ENCODE peak calls at places on chromosomes 5 and 9, in seven cellular contexts. F is SJSA1, I is adrenal gland, C is pancreas, O is cardiac muscle cell, K is neural progenitor cell, T is lung. Y is an unnamed sample.

GRCh38 chr5:146390469-146390868 is 51.8 kb downstream of the POU4F3 start:
- DNase-seq in F (no peak), I (no peak), C (no peak), O (no peak), K (peak; percentile 60), T (no peak), Y (no peak)

GRCh38 chr9:127132921-127133647 is 10.6 kb upstream of the ANGPTL2 start:
- DNase-seq in F (peak; percentile 62), I (peak; percentile 16), C (no peak), O (no peak), K (peak; percentile 65), T (no peak), Y (no peak)

GRCh38 chr9:88433583-88434240 is 45.5 kb downstream of the SPIN1 start:
- DNase-seq in F (no peak), I (no peak), C (no peak), O (peak; percentile 7), K (no peak), T (no peak), Y (peak; percentile 49)

GRCh38 chr5:58114324-58114723 is 345.6 kb downstream of the PLK2 start:
- DNase-seq in F (no peak), I (no peak), C (no peak), O (peak; percentile 32), K (no peak), T (no peak), Y (no peak)

GRCh38 chr9:71604197-71605063 is 163.9 kb downstream of the CEMIP2 start:
- DNase-seq in F (peak; percentile 70), I (peak; percentile 83), C (peak; percentile 83), O (peak; percentile 83), K (peak; percentile 87), T (peak; percentile 78), Y (peak; percentile 71)

GRCh38 chr9:128494108-128494742 is 10.3 kb upstream of the GLE1 start:
- DNase-seq in F (no peak), I (peak; percentile 72), C (peak; percentile 80), O (peak; percentile 63), K (no peak), T (peak; percentile 40), Y (peak; percentile 26)

GRCh38 chr5:119852140-119852539 is 222.8 kb downstream of the FAM170A start:
- DNase-seq in F (no peak), I (no peak), C (no peak), O (no peak), K (no peak), T (no peak), Y (no peak)

GRCh38 chr5:40428129-40428528 is 251.6 kb upstream of the PTGER4 start:
- DNase-seq in F (no peak), I (no peak), C (no peak), O (peak; percentile 76), K (no peak), T (no peak), Y (peak; percentile 74)

GRCh38 chr9:28031521-28032177 is 458.4 kb upstream of the C9orf72 start:
- DNase-seq in F (no peak), I (no peak), C (no peak), O (no peak), K (peak; percentile 80), T (no peak), Y (no peak)

GRCh38 chr5:135833961-135834638 is 363 bp upstream of the SLC25A48 start:
- DNase-seq in F (peak; percentile 29), I (no peak), C (no peak), O (no peak), K (no peak), T (no peak), Y (no peak)

GRCh38 chr5:120958877-120959485 is 494.9 kb downstream of the PRR16 start:
- DNase-seq in F (no peak), I (no peak), C (no peak), O (no peak), K (no peak), T (no peak), Y (no peak)

GRCh38 chr5:35360671-35361070 is 130.4 kb upstream of the PRLR start:
- DNase-seq in F (no peak), I (peak; percentile 29), C (no peak), O (no peak), K (no peak), T (no peak), Y (no peak)

GRCh38 chr5:101424530-101425175 is 521.6 kb upstream of the ST8SIA4 start:
- DNase-seq in F (no peak), I (no peak), C (no peak), O (peak; percentile 2), K (no peak), T (no peak), Y (no peak)

GRCh38 chr5:140148508-140148907 is 22.8 kb downstream of the IGIP start:
- DNase-seq in F (no peak), I (peak; percentile 19), C (no peak), O (peak; percentile 22), K (peak; percentile 73), T (no peak), Y (no peak)

GRCh38 chr5:131382407-131383395 is 118.8 kb downstream of the CDC42SE2 start:
- DNase-seq in F (peak; percentile 51), I (no peak), C (no peak), O (peak; percentile 57), K (peak; percentile 66), T (no peak), Y (peak; percentile 83)

GRCh38 chr5:149333711-149334443 is 11.4 kb upstream of the GRPEL2 start:
- DNase-seq in F (peak; percentile 61), I (no peak), C (no peak), O (no peak), K (no peak), T (no peak), Y (no peak)

GRCh38 chr9:126504977-126505455 is 108.7 kb upstream of the LMX1B start:
- DNase-seq in F (no peak), I (no peak), C (peak; percentile 46), O (no peak), K (no peak), T (no peak), Y (no peak)

GRCh38 chr5:74239268-74239667 is 401.3 kb downstream of the ENC1 start:
- DNase-seq in F (no peak), I (no peak), C (no peak), O (no peak), K (no peak), T (no peak), Y (no peak)

GRCh38 chr9:87464110-87464991 is 33.3 kb upstream of the DAPK1 start:
- DNase-seq in F (peak; percentile 61), I (no peak), C (no peak), O (peak; percentile 68), K (no peak), T (no peak), Y (peak; percentile 52)

GRCh38 chr9:97109194-97109811 is 70.4 kb upstream of the CTSV start:
- DNase-seq in F (no peak), I (peak; percentile 55), C (peak; percentile 56), O (peak; percentile 71), K (peak; percentile 80), T (no peak), Y (peak; percentile 70)

GRCh38 chr9:75891277-75892167 is 1.0 kb downstream of the PCSK5 start:
- DNase-seq in F (peak; percentile 43), I (peak; percentile 46), C (peak; percentile 64), O (peak; percentile 49), K (peak; percentile 60), T (peak; percentile 34), Y (peak; percentile 12)

GRCh38 chr9:125457357-125457756 is 195.7 kb downstream of the GAPVD1 start:
- DNase-seq in F (no peak), I (no peak), C (no peak), O (no peak), K (no peak), T (no peak), Y (no peak)

GRCh38 chr5:143313298-143313852 is 90.1 kb downstream of the NR3C1 start:
- DNase-seq in F (no peak), I (no peak), C (no peak), O (no peak), K (no peak), T (no peak), Y (no peak)

GRCh38 chr9:589723-590122 is 251.8 kb upstream of the DMRT1 start:
- DNase-seq in F (no peak), I (no peak), C (no peak), O (peak; percentile 95), K (no peak), T (no peak), Y (no peak)

GRCh38 chr5:112338681-112339337 is 80.3 kb downstream of the EPB41L4A start:
- DNase-seq in F (no peak), I (no peak), C (no peak), O (peak; percentile 90), K (no peak), T (no peak), Y (no peak)

GRCh38 chr9:92749071-92749933 is 15.3 kb downstream of the BICD2 start:
- DNase-seq in F (no peak), I (no peak), C (no peak), O (no peak), K (no peak), T (no peak), Y (no peak)

GRCh38 chr9:91259162-91259561 is 102.6 kb downstream of the AUH start:
- DNase-seq in F (no peak), I (no peak), C (no peak), O (no peak), K (no peak), T (no peak), Y (no peak)

GRCh38 chr9:91253488-91253887 is 108.2 kb downstream of the AUH start:
- DNase-seq in F (no peak), I (no peak), C (no peak), O (no peak), K (no peak), T (no peak), Y (no peak)

GRCh38 chr9:91256235-91256634 is 105.5 kb downstream of the AUH start:
- DNase-seq in F (no peak), I (no peak), C (no peak), O (no peak), K (no peak), T (no peak), Y (no peak)

GRCh38 chr9:91258448-91258847 is 103.3 kb downstream of the AUH start:
- DNase-seq in F (no peak), I (no peak), C (no peak), O (no peak), K (no peak), T (no peak), Y (no peak)

GRCh38 chr9:91255327-91255726 is 106.4 kb downstream of the AUH start:
- DNase-seq in F (no peak), I (no peak), C (no peak), O (peak; percentile 18), K (no peak), T (no peak), Y (no peak)
- H3K4me3 ChIP-seq in F (no peak overlapping the region), I (no peak overlapping the region), C (no peak overlapping the region), O (no peak overlapping the region), K (no peak overlapping the region), T (no peak overlapping the region), Y (no peak overlapping the region)

GRCh38 chr5:78501411-78502338 is 141.3 kb downstream of the SCAMP1 start:
- DNase-seq in F (no peak), I (peak; percentile 16), C (no peak), O (no peak), K (no peak), T (no peak), Y (no peak)
- H3K27ac ChIP-seq in F (no peak overlapping the region), I (no peak overlapping the region), C (no peak overlapping the region), O (peak overlapping the region; percentile 72), K (no peak overlapping the region), T (no peak overlapping the region), Y (no peak overlapping the region)

GRCh38 chr5:139105621-139106071 is 92.5 kb downstream of the SIL1 start:
- DNase-seq in F (no peak), I (no peak), C (no peak), O (no peak), K (peak; percentile 77), T (no peak), Y (no peak)
- H3K4me3 ChIP-seq in F (no peak overlapping the region), I (no peak overlapping the region), C (no peak overlapping the region), O (no peak overlapping the region), K (no peak overlapping the region), T (no peak overlapping the region), Y (no peak overlapping the region)

GRCh38 chr5:75511435-75512382 is at the start of the genes CERT1 and POLK:
- DNase-seq in F (peak; percentile 99), I (peak; percentile 99), C (peak; percentile 91), O (peak; percentile 99), K (peak; percentile 98), T (peak; percentile 99), Y (peak; percentile 100)
- H3K27ac ChIP-seq in F (peak within 1 kb of the TSS; percentile 83), I (peak within 1 kb of the TSS; percentile 90), C (peak within 1 kb of the TSS; percentile 93), O (peak within 1 kb of the TSS; percentile 83), K (peak within 1 kb of the TSS; percentile 34), T (peak within 1 kb of the TSS; percentile 94), Y (peak within 1 kb of the TSS; percentile 91)

Y was measured in A673.